ENCODE peak calls at places on chromosomes 6 and 20, in seven cellular contexts. F is T-cell; J is activated CD4-positive, alpha-beta T cell treated with anti-CD3 and anti-CD28 coated beads for 24 hours; Q is RPMI8226; D is IMR-90; H is foreskin fibroblast; W is HCEC 1CT. K is an unnamed sample.

GRCh38 chr20:34983995-34984735 is 28.5 kb downstream of the MYH7B start:
- DNase-seq in J (no peak), H (no peak), D (no peak), Q (no peak), W (no peak), F (no peak), K (no peak)

GRCh38 chr6:53302678-53303360 is 45.9 kb downstream of the ELOVL5 start:
- DNase-seq in H (peak; percentile 60), W (peak; percentile 84), D (peak; percentile 82), J (no peak), F (peak; percentile 16), Q (no peak), K (no peak)

GRCh38 chr6:129032602-129033001 is 149.7 kb downstream of the LAMA2 start:
- DNase-seq in J (no peak), F (no peak), H (peak; percentile 63), Q (no peak), D (no peak), W (peak; percentile 55), K (no peak)

GRCh38 chr6:112701201-112701600 is 354.1 kb downstream of the RFPL4B start:
- DNase-seq in F (no peak), Q (no peak), H (peak; percentile 45), J (no peak), W (peak; percentile 30), D (peak; percentile 62), K (no peak)

GRCh38 chr20:10376271-10377075 is 57.5 kb downstream of the MKKS start:
- DNase-seq in F (no peak), W (peak; percentile 78), Q (no peak), J (no peak), H (peak; percentile 70), D (peak; percentile 75), K (no peak)

GRCh38 chr6:129748901-129749748 is 39.1 kb upstream of the ARHGAP18 start:
- DNase-seq in Q (peak; percentile 61), H (peak; percentile 57), W (peak; percentile 89), J (no peak), D (peak; percentile 77), F (no peak), K (no peak)

GRCh38 chr20:2123720-2124119 is 22.1 kb downstream of the STK35 start:
- DNase-seq in H (no peak), D (no peak), J (no peak), Q (no peak), W (no peak), F (no peak), K (no peak)

GRCh38 chr6:17493286-17493685 is 99.9 kb downstream of the CAP2 start:
- DNase-seq in J (no peak), H (peak; percentile 30), F (no peak), W (peak; percentile 54), D (peak; percentile 85), Q (peak; percentile 44), K (no peak)

GRCh38 chr6:158149641-158150040 is 18.4 kb downstream of the SERAC1 start:
- DNase-seq in W (peak; percentile 83), J (no peak), F (no peak), D (peak; percentile 91), Q (no peak), H (peak; percentile 67), K (no peak)

GRCh38 chr20:31652917-31653385 is 15.2 kb downstream of the COX4I2 start:
- DNase-seq in F (no peak), Q (no peak), H (peak; percentile 60), W (peak; percentile 63), D (peak; percentile 43), J (no peak), K (no peak)

GRCh38 chr20:51400051-51400926 is 142.2 kb downstream of the NFATC2 start:
- DNase-seq in F (peak; percentile 58), Q (peak; percentile 33), W (no peak), H (no peak), J (peak; percentile 55), D (no peak), K (no peak)

GRCh38 chr20:23141016-23141415 is 54.9 kb upstream of the CD93 start:
- DNase-seq in H (no peak), Q (no peak), D (no peak), W (no peak), J (no peak), F (no peak), K (no peak)

GRCh38 chr20:37244572-37244957 is 17.0 kb downstream of the GHRH start:
- DNase-seq in W (no peak), H (no peak), Q (no peak), J (no peak), D (no peak), F (no peak), K (no peak)

K was measured in putamen.